ENCODE peak calls at places on chromosomes 3 and 15, in four cellular contexts. N is tibial artery, T is upper lobe of left lung, Y is NB4. M is an unnamed sample.

GRCh38 chr3:151772825-151773480 is 39.2 kb downstream of the AADACL2 start:
- DNase-seq in N (no peak), T (no peak), Y (no peak), M (no peak)

GRCh38 chr3:143826296-143826695 is 22.0 kb downstream of the SLC9A9 start:
- DNase-seq in N (no peak), T (no peak), Y (no peak), M (no peak)

GRCh38 chr3:66565301-66565700 is 64.5 kb upstream of the LRIG1 start:
- DNase-seq in N (no peak), T (no peak), Y (no peak), M (no peak)

GRCh38 chr3:72319202-72320095 is 528.8 kb downstream of the SHQ1 start:
- DNase-seq in N (no peak), T (no peak), Y (peak; percentile 59), M (no peak)

GRCh38 chr3:175948041-175948440 is 1088.9 kb downstream of the NAALADL2 start:
- DNase-seq in N (no peak), T (no peak), Y (no peak), M (no peak)

GRCh38 chr15:88704791-88705768 is 66.3 kb downstream of the ISG20 start:
- DNase-seq in N (peak; percentile 90), T (no peak), Y (no peak), M (peak; percentile 51)

GRCh38 chr3:56931816-56932215 is 128.6 kb upstream of the SPATA12 start:
- DNase-seq in N (no peak), T (no peak), Y (no peak), M (no peak)

GRCh38 chr15:100661161-100661560 is 58.8 kb downstream of the ASB7 start:
- DNase-seq in N (peak; percentile 45), T (no peak), Y (no peak), M (no peak)

GRCh38 chr3:30353711-30354467 is 252.5 kb upstream of the TGFBR2 start:
- DNase-seq in N (no peak), T (no peak), Y (peak; percentile 15), M (no peak)

GRCh38 chr3:46934067-46934466 is 42.5 kb downstream of the CCDC12 start:
- DNase-seq in N (peak; percentile 72), T (no peak), Y (no peak), M (no peak)

GRCh38 chr3:160225181-160226025 is at the start of gene C3orf80:
- DNase-seq in N (peak; percentile 68), T (peak; percentile 52), Y (peak; percentile 73), M (peak; percentile 79)

GRCh38 chr15:90957791-90958190 is 3.1 kb downstream of the RCCD1 start:
- DNase-seq in N (no peak), T (no peak), Y (no peak), M (no peak)

GRCh38 chr15:83380682-83381081 is 66.5 kb upstream of the SH3GL3 start:
- DNase-seq in N (no peak), T (peak; percentile 28), Y (peak; percentile 50), M (peak; percentile 52)

GRCh38 chr3:150202696-150203095 is 205.4 kb upstream of the TSC22D2 start:
- DNase-seq in N (no peak), T (no peak), Y (no peak), M (no peak)

GRCh38 chr3:50288387-50289007 is 3.7 kb downstream of the IFRD2 start:
- DNase-seq in N (no peak), T (no peak), Y (no peak), M (no peak)

GRCh38 chr3:129560931-129561594 is 18.1 kb downstream of the H1-8 start:
- DNase-seq in N (peak; percentile 98), T (peak; percentile 80), Y (peak; percentile 41), M (peak; percentile 33)

GRCh38 chr3:151827816-151828215 is 13.9 kb downstream of the AADAC start:
- DNase-seq in N (no peak), T (no peak), Y (peak; percentile 16), M (no peak)

GRCh38 chr15:67080900-67081431 is 15.6 kb downstream of the SMAD3 start:
- DNase-seq in N (no peak), T (peak; percentile 73), Y (peak; percentile 96), M (no peak)

GRCh38 chr15:52236015-52236414 is 44.8 kb upstream of the GNB5 start:
- DNase-seq in N (no peak), T (no peak), Y (peak; percentile 60), M (no peak)

GRCh38 chr3:157469571-157470294 is 33.1 kb downstream of the PTX3 start:
- DNase-seq in N (no peak), T (peak; percentile 26), Y (peak; percentile 69), M (no peak)

GRCh38 chr3:47083786-47084185 is 80.1 kb downstream of the SETD2 start:
- DNase-seq in N (no peak), T (no peak), Y (peak; percentile 65), M (no peak)

GRCh38 chr3:69080233-69080644 is at the start of gene UBA3:
- DNase-seq in N (peak; percentile 95), T (peak; percentile 95), Y (peak; percentile 92), M (peak; percentile 91)

GRCh38 chr3:38354588-38355344 is 8.2 kb downstream of the XYLB start:
- DNase-seq in N (no peak), T (peak; percentile 29), Y (no peak), M (no peak)

GRCh38 chr3:72164635-72164978 is 379.7 kb upstream of the PROK2 start:
- DNase-seq in N (no peak), T (no peak), Y (no peak), M (no peak)

GRCh38 chr15:66483131-66483566 is 14.4 kb downstream of the SNAPC5 start:
- DNase-seq in N (no peak), T (peak; percentile 55), Y (peak; percentile 85), M (no peak)

GRCh38 chr3:188061133-188061532 is 92.8 kb upstream of the LPP start:
- DNase-seq in N (no peak), T (peak; percentile 28), Y (peak; percentile 60), M (no peak)

GRCh38 chr3:193816656-193817311 is 223.8 kb downstream of the OPA1 start:
- DNase-seq in N (no peak), T (peak; percentile 38), Y (no peak), M (peak; percentile 61)

GRCh38 chr3:172707967-172708366 is 2.9 kb downstream of the NCEH1 start:
- DNase-seq in N (no peak), T (no peak), Y (no peak), M (no peak)

GRCh38 chr3:189322339-189322738 is 150.6 kb downstream of the TPRG1 start:
- DNase-seq in N (no peak), T (no peak), Y (no peak), M (no peak)

GRCh38 chr3:179949869-179950268 is 86.9 kb downstream of the PEX5L start:
- DNase-seq in N (no peak), T (no peak), Y (no peak), M (no peak)
- TF ChIP-seq CTCF in N (no peak), T (no peak), Y (no peak), M (no peak)

DNA sequence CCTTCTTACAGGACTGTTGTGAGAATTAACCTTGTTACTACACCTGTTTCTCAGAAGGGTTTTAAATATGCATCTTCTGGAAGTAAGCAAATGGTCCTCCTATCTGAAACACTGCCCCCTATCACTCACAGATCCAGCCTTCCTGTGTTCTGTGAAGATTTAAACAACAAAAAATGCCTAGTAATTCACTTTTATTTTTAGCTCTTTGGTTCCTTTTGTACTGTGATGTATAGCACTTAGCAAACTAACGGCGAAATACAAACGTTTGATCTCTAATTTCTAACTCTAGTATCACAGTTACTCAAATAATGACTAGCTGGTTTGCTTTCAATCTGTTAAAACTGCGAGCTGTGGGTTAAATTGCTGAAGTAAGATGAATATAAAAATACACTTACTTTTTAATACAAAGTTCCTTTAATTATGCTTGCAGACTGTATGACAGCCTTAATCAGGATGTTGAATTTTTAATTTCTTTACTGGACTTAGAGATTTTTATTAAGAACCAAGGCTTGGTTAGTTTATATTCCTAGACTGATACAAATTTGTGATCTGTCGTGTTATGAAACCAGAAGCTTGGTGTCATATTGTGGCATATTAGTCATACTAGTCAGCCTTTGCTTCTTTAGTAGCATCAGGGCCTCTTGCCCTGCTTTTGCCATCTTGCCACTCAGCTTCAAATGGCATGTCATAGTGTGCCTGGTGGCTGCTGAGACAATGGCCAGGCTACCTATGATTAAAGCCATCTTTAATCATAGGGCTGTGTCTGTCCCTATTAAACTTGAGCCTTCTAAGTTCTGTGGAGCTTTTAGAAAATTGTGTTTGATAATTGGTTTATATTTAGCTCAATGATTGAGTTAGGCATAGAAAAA is 9.2 kb downstream of the EIF3J start:
- DNase-seq in N (no peak), T (no peak), Y (peak; percentile 34), M (no peak)
- TF ChIP-seq CTCF in N (no peak), T (no peak), Y (peak; percentile 13), M (no peak)

GRCh38 chr3:196227629-196228493 is 11.5 kb downstream of the SLC51A start:
- DNase-seq in N (no peak), T (no peak), Y (no peak), M (no peak)
- TF ChIP-seq CTCF in N (no peak), T (no peak), Y (no peak), M (no peak)

DNA sequence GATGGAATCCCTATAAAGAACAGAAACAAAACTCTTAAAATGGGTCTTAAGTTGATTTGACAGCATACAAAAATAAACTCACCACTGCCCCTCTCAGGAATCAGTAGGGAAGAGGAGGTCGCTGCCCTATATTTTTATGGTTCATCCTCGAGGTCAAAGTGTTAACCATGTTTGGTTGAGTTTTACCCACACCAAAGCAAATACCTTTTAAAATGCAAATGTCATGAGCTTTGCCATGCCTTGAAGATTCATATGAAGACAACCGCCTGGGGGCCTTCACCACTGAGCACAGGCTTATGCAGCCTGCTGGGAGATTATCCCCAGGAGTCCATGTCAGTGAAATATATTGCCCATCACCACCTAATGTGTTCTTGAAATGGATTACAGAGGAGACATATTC is 66.1 kb downstream of the GLB1 start:
- DNase-seq in N (no peak), T (no peak), Y (peak; percentile 10), M (no peak)
- TF ChIP-seq CTCF in N (no peak), T (no peak), Y (no peak), M (no peak)

DNA sequence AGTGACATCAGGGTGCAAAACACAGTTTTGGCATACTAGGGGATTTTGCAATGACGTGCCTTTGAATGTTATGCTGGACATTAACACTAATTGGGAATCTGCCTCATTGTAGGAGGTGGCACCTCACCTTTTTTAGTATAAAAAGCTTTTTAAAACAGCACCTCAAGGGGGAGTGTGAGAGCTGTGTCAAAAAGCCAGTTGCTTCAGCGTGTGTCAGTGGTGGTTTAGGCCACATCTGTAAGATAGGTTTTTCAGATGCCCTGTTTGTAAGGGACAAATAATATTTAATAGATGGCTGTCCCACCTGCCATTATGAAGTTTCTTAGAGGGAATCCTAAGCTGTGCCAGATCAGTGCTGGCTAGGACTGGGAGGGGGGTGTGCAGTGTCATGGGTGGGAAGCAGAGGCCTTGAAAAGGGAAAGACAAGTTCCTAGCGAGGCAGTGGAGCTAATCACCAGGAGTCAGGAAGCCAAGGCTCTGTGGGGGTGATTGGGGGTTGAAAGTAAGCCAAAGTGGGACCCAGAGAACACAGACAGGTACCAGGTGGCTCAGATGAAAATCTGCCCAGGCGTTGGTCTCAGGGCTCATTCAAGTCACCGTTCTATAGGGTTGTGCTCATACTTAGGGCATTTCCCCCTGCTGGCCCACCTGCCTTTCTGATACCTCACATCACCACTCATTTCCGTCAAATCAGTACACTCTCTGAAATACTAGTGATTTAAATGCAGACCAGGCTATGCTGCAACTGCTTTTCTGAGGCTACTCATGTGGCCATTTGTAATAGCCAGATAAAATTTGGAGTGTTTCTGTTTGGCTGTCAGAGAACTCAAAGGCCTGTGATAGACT is 120.5 kb downstream of the BBX start:
- DNase-seq in N (no peak), T (no peak), Y (peak; percentile 14), M (no peak)
- TF ChIP-seq CTCF in N (no peak), T (no peak), Y (no peak), M (peak; percentile 14)

GRCh38 chr15:95176794-95177577 is 945.6 kb downstream of the MCTP2 start:
- DNase-seq in N (no peak), T (no peak), Y (peak; percentile 16), M (no peak)
- TF ChIP-seq CTCF in N (no peak), T (no peak), Y (no peak), M (no peak)